ENCODE peak calls at places on chromosome 15, in four cellular contexts. Q, I, F and A are unnamed samples.
A peak's percentile ranks its signal among the peaks of the same experiment; 100 is the strongest.

GRCh38 chr15:74788042-74788715 is 6.3 kb downstream of the CSK start:
- DNase-seq in Q (no peak), I (no peak), F (no peak), A (no peak)

GRCh38 chr15:33013827-33014445 is 180.6 kb downstream of the FMN1 start:
- DNase-seq in Q (no peak), I (no peak), F (no peak), A (no peak)

GRCh38 chr15:90595760-90596155 is 66.0 kb downstream of the CRTC3 start:
- DNase-seq in Q (no peak), I (no peak), F (no peak), A (no peak)

GRCh38 chr15:78992416-78993256 is 47.8 kb upstream of the CTSH start:
- DNase-seq in Q (no peak), I (no peak), F (no peak), A (no peak)

GRCh38 chr15:91049378-91050127 is 27.2 kb upstream of the VPS33B start:
- DNase-seq in Q (peak; percentile 63), I (peak; percentile 70), F (no peak), A (peak; percentile 12)

GRCh38 chr15:41554915-41555314 is 4.1 kb upstream of the TYRO3 start:
- DNase-seq in Q (no peak), I (no peak), F (no peak), A (no peak)

GRCh38 chr15:80645494-80646065 is 49.5 kb upstream of the ABHD17C start:
- DNase-seq in Q (no peak), I (no peak), F (no peak), A (no peak)

GRCh38 chr15:101017041-101017754 is 98.0 kb downstream of the LRRK1 start:
- DNase-seq in Q (no peak), I (no peak), F (no peak), A (no peak)

GRCh38 chr15:101070502-101071273 is 151.5 kb downstream of the LRRK1 start:
- DNase-seq in Q (no peak), I (peak; percentile 99), F (no peak), A (no peak)

GRCh38 chr15:31300208-31300661 is 26.4 kb upstream of the KLF13 start:
- DNase-seq in Q (no peak), I (no peak), F (no peak), A (no peak)

GRCh38 chr15:75091814-75092213 is 68.4 kb downstream of the PPCDC start:
- DNase-seq in Q (no peak), I (no peak), F (no peak), A (peak; percentile 82)

GRCh38 chr15:61367953-61368352 is 138.9 kb upstream of the RORA start:
- DNase-seq in Q (no peak), I (no peak), F (no peak), A (no peak)

GRCh38 chr15:100114526-100114925 is 227.2 kb downstream of the ADAMTS17 start:
- DNase-seq in Q (no peak), I (no peak), F (no peak), A (no peak)

GRCh38 chr15:84616235-84616634 is 15.4 kb downstream of the ZSCAN2 start:
- DNase-seq in Q (no peak), I (no peak), F (no peak), A (no peak)
- TF ChIP-seq CBX5 in Q (no peak), I (no peak), F (no peak), A (no peak)

DNA sequence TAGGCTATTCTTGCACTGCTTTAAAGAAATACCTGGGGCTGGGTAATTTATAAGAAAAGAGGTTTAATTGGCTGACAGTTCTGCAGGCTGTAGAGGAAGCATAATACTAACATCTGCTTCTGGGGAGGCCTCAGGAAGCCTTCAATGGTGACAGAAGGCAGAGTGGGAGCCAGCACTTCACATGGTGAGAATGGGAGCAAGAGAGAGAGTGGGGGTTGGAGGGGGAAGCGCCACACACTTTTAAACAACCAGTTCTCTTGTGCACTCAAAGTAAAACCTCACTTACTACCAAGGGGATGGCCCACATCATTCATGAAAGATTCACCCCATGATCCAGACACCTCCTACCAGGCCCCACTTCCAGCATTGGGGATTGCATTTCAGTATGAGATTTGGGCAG is 181.1 kb downstream of the APBA2 start:
- DNase-seq in Q (no peak), I (no peak), F (no peak), A (no peak)
- TF ChIP-seq CBX5 in Q (no peak), I (no peak), F (no peak), A (no peak)

GRCh38 chr15:82530606-82531379 is 9.5 kb downstream of the RPS17 start:
- DNase-seq in Q (peak; percentile 79), I (peak; percentile 67), F (no peak), A (peak; percentile 55)

GRCh38 chr15:82530006-82530405 is 10.3 kb downstream of the RPS17 start:
- DNase-seq in Q (no peak), I (no peak), F (no peak), A (no peak)

GRCh38 chr15:82532991-82533481 is 7.2 kb downstream of the RPS17 start:
- DNase-seq in Q (no peak), I (no peak), F (no peak), A (no peak)

GRCh38 chr15:82532383-82532990 is 7.8 kb downstream of the RPS17 start:
- DNase-seq in Q (no peak), I (no peak), F (no peak), A (no peak)

DNA sequence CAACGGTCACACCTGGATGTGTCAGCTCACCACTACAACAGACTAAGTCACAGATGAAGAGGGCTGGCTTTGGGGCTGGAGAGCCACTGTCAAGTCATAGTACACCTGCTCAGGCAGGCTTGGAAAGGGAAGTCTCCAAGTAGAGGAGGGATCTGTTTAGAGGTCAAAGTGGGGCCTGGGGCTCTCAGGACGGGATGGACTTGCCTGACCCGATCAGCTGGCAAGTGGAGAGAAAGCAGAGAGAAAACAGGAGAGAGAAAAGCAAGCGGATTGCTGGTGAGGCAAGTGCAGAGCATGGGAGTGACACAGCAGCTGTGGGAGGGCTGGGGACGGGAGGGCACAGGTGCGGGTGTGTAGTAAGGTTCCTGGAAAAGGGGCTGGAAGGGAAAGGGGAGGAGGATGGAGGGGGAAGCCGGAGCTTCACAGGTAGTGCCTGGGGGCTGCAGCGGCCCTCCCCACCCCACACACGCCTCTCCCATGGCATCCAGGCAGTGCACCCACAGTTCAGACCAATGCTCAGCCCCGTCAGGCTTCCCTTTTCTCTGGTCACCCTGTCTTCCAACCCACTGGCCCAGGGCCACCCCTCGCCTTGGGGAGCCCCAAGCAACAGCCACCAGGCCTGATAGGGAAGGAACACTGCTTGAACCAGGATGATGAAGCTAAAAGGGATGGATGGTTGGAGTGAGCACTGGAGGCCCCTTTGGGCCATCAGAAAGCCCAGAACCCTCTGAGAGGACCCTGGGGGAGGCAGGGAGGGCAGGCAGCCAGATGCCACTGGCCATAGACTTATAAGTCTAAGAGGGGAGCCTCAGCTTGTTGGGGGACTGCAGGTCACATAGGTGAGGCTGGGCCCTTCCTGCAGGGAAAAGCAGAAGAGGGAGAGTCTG is 8.5 kb downstream of the RPS17 start:
- DNase-seq in Q (no peak), I (no peak), F (no peak), A (no peak)
- TF ChIP-seq CBX5 in Q (no peak), I (no peak), F (no peak), A (no peak)

GRCh38 chr15:47983533-47983932 is 137.3 kb upstream of the SLC24A5 start:
- DNase-seq in Q (no peak), I (no peak), F (no peak), A (no peak)
- TF ChIP-seq CBX5 in Q (no peak), I (no peak), F (no peak), A (no peak)

GRCh38 chr15:77021803-77022381 is 27.0 kb downstream of the PSTPIP1 start:
- DNase-seq in Q (no peak), I (no peak), F (no peak), A (no peak)
- TF ChIP-seq CBX5 in Q (no peak), I (no peak), F (no peak), A (no peak)

GRCh38 chr15:50777045-50777444 is 11.5 kb upstream of the SPPL2A start:
- DNase-seq in Q (no peak), I (no peak), F (no peak), A (no peak)

GRCh38 chr15:50778089-50778488 is 12.6 kb upstream of the SPPL2A start:
- DNase-seq in Q (no peak), I (no peak), F (no peak), A (no peak)

GRCh38 chr15:50773389-50773788 is 7.9 kb upstream of the SPPL2A start:
- DNase-seq in Q (no peak), I (no peak), F (no peak), A (no peak)

DNA sequence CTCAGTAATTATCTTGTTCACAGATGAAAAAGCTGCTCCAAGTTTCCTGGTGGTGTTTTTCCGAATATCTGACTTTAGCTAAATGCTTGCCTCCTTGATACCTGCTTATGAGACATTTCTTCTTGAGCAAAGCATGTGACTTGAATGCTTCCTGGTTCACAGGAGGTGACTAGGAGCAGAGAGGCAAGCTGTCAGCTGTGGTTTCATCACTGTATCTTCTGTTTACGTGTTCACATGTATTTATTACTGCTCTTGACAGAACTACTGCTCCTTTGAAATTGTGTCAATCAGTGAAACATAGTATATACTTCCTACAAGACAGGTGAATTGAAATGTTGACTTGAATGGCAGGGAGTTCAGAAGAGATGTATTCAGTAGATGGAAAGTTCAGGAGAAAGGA is 8.9 kb upstream of the SPPL2A start:
- DNase-seq in Q (no peak), I (no peak), F (no peak), A (no peak)
- TF ChIP-seq CBX5 in Q (no peak), I (no peak), F (no peak), A (no peak)

GRCh38 chr15:89051875-89052274 is 36.4 kb upstream of the ABHD2 start:
- DNase-seq in Q (no peak), I (peak; percentile 12), F (no peak), A (no peak)
- TF ChIP-seq CBX5 in Q (no peak), I (no peak), F (no peak), A (no peak)